ENCODE peak calls at places on chromosomes 16 and 17, in four cellular contexts. T is fibroblast of villous mesenchyme, H is AG04449, K is heart right ventricle. F is an unnamed sample.

GRCh38 chr16:88066234-88066633 is 115.0 kb downstream of the BANP start:
- DNase-seq in T (no peak), H (no peak), K (no peak), F (no peak)

GRCh38 chr17:72270530-72270929 is 149.7 kb downstream of the SOX9 start:
- DNase-seq in T (peak), H (no peak), K (peak), F (no peak)

GRCh38 chr16:734208-734980 is 6.4 kb downstream of the CIAO3 start:
- DNase-seq in T (no peak), H (no peak), K (no peak), F (no peak)

GRCh38 chr17:66664336-66664735 is 170.6 kb upstream of the CACNG5 start:
- DNase-seq in T (no peak), H (no peak), K (no peak), F (no peak)

GRCh38 chr16:28192811-28193529 is 18.8 kb downstream of the XPO6 start:
- DNase-seq in T (no peak), H (no peak), K (no peak), F (peak)

GRCh38 chr17:29115906-29116651 is 64.1 kb downstream of the MYO18A start:
- DNase-seq in T (peak), H (no peak), K (no peak), F (peak)

GRCh38 chr17:46818929-46819859 is 702 bp upstream of the WNT3 start:
- DNase-seq in T (no peak), H (no peak), K (no peak), F (peak)

GRCh38 chr17:81523139-81524062 is 4.8 kb upstream of the FSCN2 start:
- DNase-seq in T (peak), H (no peak), K (no peak), F (no peak)

GRCh38 chr16:49622084-49622390 is 233.9 kb downstream of the ZNF423 start:
- DNase-seq in T (no peak), H (no peak), K (no peak), F (no peak)

GRCh38 chr16:2039286-2040030 is 8.2 kb downstream of the NTHL1 start:
- DNase-seq in T (peak), H (peak), K (peak), F (no peak)

GRCh38 chr17:35847633-35848373 is 20.9 kb downstream of the HEATR9 start:
- DNase-seq in T (no peak), H (no peak), K (no peak), F (no peak)

GRCh38 chr16:81436381-81436780 is 8.2 kb upstream of the CMIP start:
- DNase-seq in T (no peak), H (no peak), K (no peak), F (no peak)

GRCh38 chr16:79519448-79519847 is 81.1 kb downstream of the MAF start:
- DNase-seq in T (no peak), H (no peak), K (no peak), F (no peak)

GRCh38 chr16:64225696-64226095 is 896.2 kb downstream of the CDH11 start:
- DNase-seq in T (no peak), H (no peak), K (no peak), F (no peak)

GRCh38 chr17:29180051-29180787 is at the start of gene MYO18A:
- DNase-seq in T (peak), H (no peak), K (peak), F (peak)

GRCh38 chr17:73279704-73280103 is 18.0 kb upstream of the CPSF4L start:
- DNase-seq in T (no peak), H (no peak), K (no peak), F (no peak)

GRCh38 chr16:85728879-85729278 is 22.0 kb downstream of the C16orf74 start:
- DNase-seq in T (no peak), H (no peak), K (no peak), F (no peak)
- TF ChIP-seq CTCF in T (peak), H (no peak), K (no peak), F (peak)

GRCh38 chr17:57672205-57672632 is 72.9 kb downstream of the CCDC182 start:
- DNase-seq in T (no peak), H (peak), K (no peak), F (no peak)
- TF ChIP-seq CTCF in T (no peak), H (no peak), K (no peak), F (no peak)

GRCh38 chr16:19177111-19177747 is 9.2 kb downstream of the SYT17 start:
- DNase-seq in T (no peak), H (no peak), K (no peak), F (no peak)
- TF ChIP-seq CTCF in T (no peak), H (no peak), K (no peak), F (no peak)

GRCh38 chr17:41304091-41304490 is 1.4 kb upstream of the KRTAP29-1 start:
- DNase-seq in T (no peak), H (no peak), K (no peak), F (no peak)

GRCh38 chr17:41298458-41299135 is 4.1 kb downstream of the KRTAP29-1 start:
- DNase-seq in T (no peak), H (no peak), K (no peak), F (no peak)

GRCh38 chr17:41301916-41302901 is at the start of gene KRTAP29-1:
- DNase-seq in T (no peak), H (no peak), K (peak), F (no peak)

GRCh38 chr17:41302981-41303380 is 330 bp upstream of the KRTAP29-1 start:
- DNase-seq in T (no peak), H (no peak), K (no peak), F (no peak)

DNA sequence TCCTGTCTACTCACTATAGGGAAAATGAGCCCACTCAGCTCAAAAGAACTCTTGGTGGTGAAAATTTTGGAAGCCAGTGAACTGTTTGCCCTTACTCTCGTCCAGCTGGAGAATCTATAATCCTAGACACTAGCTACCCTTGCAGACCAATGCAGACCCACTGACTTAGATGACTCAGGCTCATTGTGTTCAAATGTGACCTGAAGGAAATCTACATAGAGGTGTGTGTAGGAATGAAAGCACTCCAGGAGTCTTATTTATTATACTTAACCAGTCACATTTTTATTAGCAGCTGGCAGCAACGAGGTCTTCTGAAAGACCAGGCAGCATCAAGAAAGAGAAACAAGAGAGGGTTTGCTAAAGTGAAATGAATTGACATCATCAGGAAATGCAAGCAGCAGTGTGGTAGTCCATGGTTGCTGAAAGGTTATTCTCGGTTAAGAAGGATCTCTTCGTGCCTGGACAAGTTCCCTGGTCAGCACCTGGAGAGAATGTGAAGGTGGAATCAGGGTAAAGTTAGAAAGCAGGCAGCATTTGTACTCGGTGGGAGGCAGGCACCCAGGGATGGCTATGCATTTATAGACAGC is 1.4 kb downstream of the KRTAP29-1 start:
- DNase-seq in T (no peak), H (no peak), K (no peak), F (no peak)
- TF ChIP-seq CTCF in T (no peak), H (no peak), K (no peak), F (no peak)

DNA sequence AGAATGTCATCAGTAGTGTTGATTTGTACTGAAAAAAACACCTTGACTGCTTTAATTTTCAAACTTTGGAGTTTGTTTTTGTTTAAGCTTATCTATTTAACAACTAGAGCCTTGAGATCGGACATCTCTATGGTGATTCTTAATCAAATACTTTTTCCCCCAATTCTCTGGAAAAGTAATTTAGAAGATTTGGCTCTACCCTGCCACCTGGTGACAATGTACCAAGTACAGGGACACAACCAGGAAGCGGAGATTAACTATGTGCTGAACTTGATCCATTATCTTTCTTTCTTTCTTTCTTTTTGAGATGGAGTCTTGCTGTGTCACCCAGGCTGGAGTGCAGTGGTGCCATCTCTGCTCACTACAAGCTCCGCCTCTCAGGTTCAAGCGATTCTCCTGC is 30.8 kb downstream of the USP43 start:
- DNase-seq in T (peak), H (no peak), K (no peak), F (no peak)
- TF ChIP-seq CTCF in T (peak), H (no peak), K (peak), F (no peak)

GRCh38 chr17:48892940-48893645 is 506 bp downstream of the ATP5MC1 start:
- DNase-seq in T (peak), H (no peak), K (peak), F (no peak)
- TF ChIP-seq CTCF in T (no peak), H (no peak), K (no peak), F (no peak)

GRCh38 chr17:41486809-41487530 is 2.7 kb downstream of the KRT36 start:
- DNase-seq in T (no peak), H (no peak), K (no peak), F (peak)
- TF ChIP-seq CTCF in T (peak), H (peak), K (peak), F (peak)

GRCh38 chr17:41659813-41660212 is 28.9 kb upstream of the EIF1 start:
- DNase-seq in T (no peak), H (no peak), K (no peak), F (no peak)
- TF ChIP-seq CTCF in T (no peak), H (no peak), K (no peak), F (no peak)